ENCODE peak calls at places on chromosomes 13 and 19, in nine cellular contexts. W is naive B cell; M is ELR; S is fibroblast of the conjunctiva; Z is EL; R is stimulated activated CD4-positive, alpha-beta T cell treated with anti-CD3 and anti-CD28 coated beads, Interleukin-1b, Interleukin-23, amount 100 ng/mL, for 48 hours; P is stimulated activated CD8-positive, alpha-beta memory T cell treated with anti-CD3 and anti-CD28 coated beads, Interleukin-4, amount 100 ng/mL, for 4 hours; U is cardiac fibroblast; D is A549. I is an unnamed sample.

GRCh38 chr13:25732146-25732865 is 319.5 kb downstream of the SHISA2 start:
- DNase-seq in W (no peak), M (peak; percentile 80), S (no peak), Z (peak; percentile 78), R (no peak), P (no peak), U (peak; percentile 35), D (no peak), I (no peak)

GRCh38 chr13:41981961-41982723 is 21.2 kb upstream of the VWA8 start:
- DNase-seq in W (no peak), M (no peak), S (no peak), Z (peak; percentile 18), R (no peak), P (no peak), U (no peak), D (no peak), I (no peak)

GRCh38 chr19:16897572-16898056 is 8.8 kb downstream of the F2RL3 start:
- DNase-seq in W (peak; percentile 17), M (peak; percentile 15), S (no peak), Z (no peak), R (no peak), P (no peak), U (peak; percentile 26), D (no peak), I (no peak)

GRCh38 chr13:73722120-73722519 is 412.1 kb downstream of the KLF12 start:
- DNase-seq in W (no peak), M (peak; percentile 81), S (peak; percentile 18), Z (peak; percentile 61), R (no peak), P (no peak), U (peak; percentile 41), D (no peak), I (peak; percentile 13)

GRCh38 chr19:13033819-13034611 is 38.7 kb downstream of the NFIX start:
- DNase-seq in W (peak; percentile 34), M (peak; percentile 68), S (no peak), Z (peak; percentile 66), R (peak; percentile 43), P (peak; percentile 22), U (peak; percentile 79), D (peak; percentile 68), I (no peak)

GRCh38 chr19:56597696-56598095 is 2.6 kb downstream of the ZNF71 start:
- DNase-seq in W (no peak), M (peak; percentile 4), S (no peak), Z (peak; percentile 7), R (no peak), P (no peak), U (no peak), D (no peak), I (no peak)

GRCh38 chr13:87941244-87941643 is 270.1 kb downstream of the SLITRK5 start:
- DNase-seq in W (no peak), M (peak; percentile 30), S (no peak), Z (no peak), R (no peak), P (no peak), U (no peak), D (no peak), I (no peak)

GRCh38 chr13:42038661-42039456 is 9.6 kb upstream of the DGKH start:
- DNase-seq in W (no peak), M (peak; percentile 10), S (no peak), Z (no peak), R (no peak), P (no peak), U (no peak), D (no peak), I (peak; percentile 44)

GRCh38 chr19:5801796-5802616 is 2.9 kb upstream of the NRTN start:
- DNase-seq in W (no peak), M (peak; percentile 56), S (peak; percentile 21), Z (peak; percentile 56), R (no peak), P (no peak), U (peak; percentile 43), D (no peak), I (peak; percentile 28)

GRCh38 chr13:102651392-102651791 is 43.5 kb downstream of the METTL21C start:
- DNase-seq in W (no peak), M (peak; percentile 67), S (no peak), Z (peak; percentile 60), R (no peak), P (no peak), U (peak; percentile 39), D (no peak), I (no peak)

GRCh38 chr19:30671622-30672051 is 299.5 kb downstream of the ZNF536 start:
- DNase-seq in W (no peak), M (no peak), S (no peak), Z (no peak), R (no peak), P (no peak), U (peak; percentile 18), D (no peak), I (no peak)

GRCh38 chr19:56111601-56112312 is 9.3 kb downstream of the ZNF787 start:
- DNase-seq in W (peak; percentile 84), M (no peak), S (no peak), Z (no peak), R (peak; percentile 57), P (no peak), U (no peak), D (no peak), I (no peak)

GRCh38 chr19:15425321-15425950 is 6.6 kb upstream of the AKAP8L start:
- DNase-seq in W (no peak), M (no peak), S (no peak), Z (no peak), R (no peak), P (no peak), U (no peak), D (no peak), I (no peak)

GRCh38 chr13:67438465-67438864 is 208.3 kb upstream of the PCDH9 start:
- DNase-seq in W (no peak), M (peak; percentile 11), S (no peak), Z (no peak), R (no peak), P (no peak), U (no peak), D (no peak), I (no peak)

GRCh38 chr13:98664510-98664909 is 87.6 kb upstream of the STK24 start:
- DNase-seq in W (no peak), M (no peak), S (no peak), Z (no peak), R (no peak), P (no peak), U (no peak), D (no peak), I (no peak)

GRCh38 chr19:18029617-18030338 is 21.8 kb downstream of the ARRDC2 start:
- DNase-seq in W (no peak), M (peak; percentile 61), S (no peak), Z (peak; percentile 39), R (no peak), P (no peak), U (peak; percentile 55), D (no peak), I (no peak)

GRCh38 chr19:41407271-41407670 is 9.7 kb downstream of the BCKDHA start:
- DNase-seq in W (no peak), M (no peak), S (no peak), Z (no peak), R (no peak), P (no peak), U (peak; percentile 34), D (no peak), I (no peak)

GRCh38 chr13:27789153-27789494 is 3.2 kb upstream of the GSX1 start:
- DNase-seq in W (no peak), M (no peak), S (no peak), Z (no peak), R (no peak), P (no peak), U (no peak), D (no peak), I (no peak)

GRCh38 chr19:1282588-1283206 is 3.0 kb upstream of the EFNA2 start:
- DNase-seq in W (no peak), M (peak; percentile 45), S (no peak), Z (no peak), R (no peak), P (no peak), U (no peak), D (no peak), I (no peak)

GRCh38 chr13:83499286-83499685 is 383.0 kb downstream of the SLITRK1 start:
- DNase-seq in W (no peak), M (peak; percentile 70), S (no peak), Z (peak; percentile 60), R (no peak), P (no peak), U (no peak), D (no peak), I (no peak)

GRCh38 chr13:92589955-92590354 is 636.7 kb upstream of the GPC6 start:
- DNase-seq in W (no peak), M (no peak), S (no peak), Z (no peak), R (no peak), P (no peak), U (no peak), D (no peak), I (no peak)

GRCh38 chr13:34155931-34156607 is 338.1 kb downstream of the RFC3 start:
- DNase-seq in W (no peak), M (peak; percentile 90), S (no peak), Z (peak; percentile 81), R (no peak), P (no peak), U (peak; percentile 23), D (no peak), I (peak; percentile 50)

GRCh38 chr13:50707533-50708096 is 135.9 kb downstream of the DLEU7 start:
- DNase-seq in W (no peak), M (no peak), S (no peak), Z (no peak), R (no peak), P (no peak), U (no peak), D (no peak), I (no peak)

GRCh38 chr13:72255908-72256307 is 388.9 kb upstream of the DACH1 start:
- DNase-seq in W (no peak), M (peak; percentile 70), S (peak; percentile 13), Z (peak; percentile 43), R (no peak), P (no peak), U (peak; percentile 1), D (no peak), I (peak; percentile 30)

GRCh38 chr19:2166741-2167738 is 3.3 kb downstream of the DOT1L start:
- DNase-seq in W (no peak), M (peak; percentile 86), S (peak; percentile 53), Z (peak; percentile 89), R (no peak), P (no peak), U (peak; percentile 82), D (no peak), I (no peak)

GRCh38 chr19:20923077-20923871 is at the start of gene ZNF85:
- DNase-seq in W (peak; percentile 88), M (peak; percentile 93), S (peak; percentile 83), Z (peak; percentile 93), R (peak; percentile 92), P (peak; percentile 71), U (peak; percentile 91), D (no peak), I (peak; percentile 86)

GRCh38 chr13:50779443-50780200 is 63.9 kb downstream of the DLEU7 start:
- DNase-seq in W (no peak), M (no peak), S (no peak), Z (no peak), R (no peak), P (no peak), U (no peak), D (no peak), I (no peak)

GRCh38 chr13:38366954-38367645 is 17.4 kb downstream of the UFM1 start:
- DNase-seq in W (no peak), M (peak; percentile 75), S (no peak), Z (peak; percentile 53), R (no peak), P (no peak), U (peak; percentile 5), D (no peak), I (no peak)

GRCh38 chr13:67421475-67421874 is 191.3 kb upstream of the PCDH9 start:
- DNase-seq in W (no peak), M (no peak), S (no peak), Z (no peak), R (no peak), P (no peak), U (no peak), D (no peak), I (no peak)

GRCh38 chr19:36392916-36393673 is 14.1 kb upstream of the ZFP14 start:
- DNase-seq in W (no peak), M (no peak), S (no peak), Z (no peak), R (no peak), P (no peak), U (no peak), D (no peak), I (no peak)

GRCh38 chr13:21420706-21421105 is 38.4 kb downstream of the ZDHHC20 start:
- DNase-seq in W (no peak), M (peak; percentile 42), S (no peak), Z (no peak), R (no peak), P (no peak), U (no peak), D (no peak), I (no peak)